ENCODE peak calls at places on chromosome 10, in eight cellular contexts. One of them, this sample, is unnamed.
A peak's percentile ranks its signal among the peaks of the same experiment; 100 is the strongest.

GRCh38 chr10:74207681-74208080 is 56.7 kb downstream of the ADK start:
- DNase-seq in Panc1: no peak
- DNase-seq in GM10248: no peak
- DNase-seq in CD4-positive, alpha-beta T cell: no peak
- DNase-seq in CD8-positive, alpha-beta T cell: no peak
- DNase-seq in BJ: no peak
- DNase-seq in sigmoid colon: no peak
- DNase-seq in mammary epithelial cell: no peak
- DNase-seq in this sample: no peak

GRCh38 chr10:128369101-128369650 is 243.0 kb upstream of the MKI67 start:
- DNase-seq in GM10248: no peak
- DNase-seq in BJ: no peak
- DNase-seq in mammary epithelial cell: no peak
- DNase-seq in sigmoid colon: no peak
- DNase-seq in CD8-positive, alpha-beta T cell: no peak
- DNase-seq in CD4-positive, alpha-beta T cell: no peak
- DNase-seq in Panc1: no peak
- DNase-seq in this sample: no peak

GRCh38 chr10:31999836-32000235 is 56.4 kb downstream of the KIF5B start:
- DNase-seq in BJ: no peak
- DNase-seq in sigmoid colon: no peak
- DNase-seq in Panc1: no peak
- DNase-seq in CD4-positive, alpha-beta T cell: no peak
- DNase-seq in CD8-positive, alpha-beta T cell: no peak
- DNase-seq in mammary epithelial cell: no peak
- DNase-seq in GM10248: no peak
- DNase-seq in this sample: no peak

GRCh38 chr10:120415709-120416330 is 41.2 kb upstream of the PLPP4 start:
- DNase-seq in CD4-positive, alpha-beta T cell: no peak
- DNase-seq in Panc1: no peak
- DNase-seq in CD8-positive, alpha-beta T cell: no peak
- DNase-seq in BJ: peak; percentile 64
- DNase-seq in mammary epithelial cell: peak; percentile 81
- DNase-seq in sigmoid colon: no peak
- DNase-seq in GM10248: no peak
- DNase-seq in this sample: peak; percentile 93

GRCh38 chr10:114902151-114902550 is 35.8 kb upstream of the TRUB1 start:
- DNase-seq in Panc1: no peak
- DNase-seq in mammary epithelial cell: no peak
- DNase-seq in sigmoid colon: no peak
- DNase-seq in BJ: peak; percentile 39
- DNase-seq in CD4-positive, alpha-beta T cell: no peak
- DNase-seq in GM10248: no peak
- DNase-seq in CD8-positive, alpha-beta T cell: no peak
- DNase-seq in this sample: peak; percentile 38

GRCh38 chr10:104795411-104795810 is 154.3 kb downstream of the SORCS3 start:
- DNase-seq in GM10248: no peak
- DNase-seq in sigmoid colon: no peak
- DNase-seq in BJ: no peak
- DNase-seq in Panc1: no peak
- DNase-seq in CD4-positive, alpha-beta T cell: no peak
- DNase-seq in mammary epithelial cell: no peak
- DNase-seq in CD8-positive, alpha-beta T cell: no peak
- DNase-seq in this sample: no peak

GRCh38 chr10:29922904-29923303 is 136.5 kb downstream of the JCAD start:
- DNase-seq in GM10248: no peak
- DNase-seq in CD4-positive, alpha-beta T cell: no peak
- DNase-seq in mammary epithelial cell: no peak
- DNase-seq in sigmoid colon: no peak
- DNase-seq in BJ: no peak
- DNase-seq in Panc1: no peak
- DNase-seq in CD8-positive, alpha-beta T cell: no peak
- DNase-seq in this sample: no peak

GRCh38 chr10:116978906-116979305 is 26.1 kb downstream of the SHTN1 start:
- DNase-seq in mammary epithelial cell: no peak
- DNase-seq in Panc1: no peak
- DNase-seq in BJ: no peak
- DNase-seq in CD4-positive, alpha-beta T cell: no peak
- DNase-seq in sigmoid colon: no peak
- DNase-seq in CD8-positive, alpha-beta T cell: no peak
- DNase-seq in GM10248: no peak
- DNase-seq in this sample: no peak

GRCh38 chr10:74227697-74228424 is 76.8 kb downstream of the ADK start:
- DNase-seq in CD4-positive, alpha-beta T cell: no peak
- DNase-seq in Panc1: no peak
- DNase-seq in GM10248: peak; percentile 28
- DNase-seq in CD8-positive, alpha-beta T cell: no peak
- DNase-seq in mammary epithelial cell: peak; percentile 75
- DNase-seq in BJ: no peak
- DNase-seq in sigmoid colon: no peak
- DNase-seq in this sample: peak; percentile 35

GRCh38 chr10:79003183-79004100 is 65.3 kb upstream of the ZMIZ1 start:
- DNase-seq in Panc1: no peak
- DNase-seq in GM10248: no peak
- DNase-seq in BJ: no peak
- DNase-seq in sigmoid colon: no peak
- DNase-seq in CD4-positive, alpha-beta T cell: no peak
- DNase-seq in CD8-positive, alpha-beta T cell: no peak
- DNase-seq in mammary epithelial cell: no peak
- DNase-seq in this sample: no peak

GRCh38 chr10:114022292-114022691 is 21.4 kb upstream of the ADRB1 start:
- DNase-seq in CD8-positive, alpha-beta T cell: no peak
- DNase-seq in CD4-positive, alpha-beta T cell: no peak
- DNase-seq in sigmoid colon: peak; percentile 72
- DNase-seq in mammary epithelial cell: no peak
- DNase-seq in BJ: no peak
- DNase-seq in Panc1: no peak
- DNase-seq in GM10248: no peak
- DNase-seq in this sample: no peak

GRCh38 chr10:58712982-58713381 is 200.3 kb downstream of the BICC1 start:
- DNase-seq in CD4-positive, alpha-beta T cell: no peak
- DNase-seq in BJ: no peak
- DNase-seq in mammary epithelial cell: no peak
- DNase-seq in GM10248: no peak
- DNase-seq in sigmoid colon: no peak
- DNase-seq in Panc1: no peak
- DNase-seq in CD8-positive, alpha-beta T cell: no peak
- DNase-seq in this sample: no peak

GRCh38 chr10:110845756-110846620 is 25.7 kb upstream of the PDCD4 start:
- DNase-seq in CD8-positive, alpha-beta T cell: no peak
- DNase-seq in CD4-positive, alpha-beta T cell: no peak
- DNase-seq in sigmoid colon: peak; percentile 44
- DNase-seq in BJ: no peak
- DNase-seq in GM10248: no peak
- DNase-seq in mammary epithelial cell: no peak
- DNase-seq in Panc1: no peak
- DNase-seq in this sample: no peak

GRCh38 chr10:77501846-77502251 is 135.8 kb downstream of the KCNMA1 start:
- DNase-seq in sigmoid colon: no peak
- DNase-seq in mammary epithelial cell: peak; percentile 43
- DNase-seq in CD8-positive, alpha-beta T cell: no peak
- DNase-seq in GM10248: no peak
- DNase-seq in Panc1: peak; percentile 74
- DNase-seq in BJ: no peak
- DNase-seq in CD4-positive, alpha-beta T cell: no peak
- DNase-seq in this sample: peak; percentile 55

GRCh38 chr10:97099868-97100267 is 85.9 kb downstream of the SLIT1 start:
- DNase-seq in sigmoid colon: no peak
- DNase-seq in mammary epithelial cell: no peak
- DNase-seq in Panc1: no peak
- DNase-seq in CD8-positive, alpha-beta T cell: no peak
- DNase-seq in BJ: no peak
- DNase-seq in GM10248: no peak
- DNase-seq in CD4-positive, alpha-beta T cell: no peak
- DNase-seq in this sample: no peak

GRCh38 chr10:29858352-29859267 is 200.8 kb downstream of the JCAD start:
- DNase-seq in GM10248: no peak
- DNase-seq in Panc1: peak; percentile 39
- DNase-seq in CD8-positive, alpha-beta T cell: no peak
- DNase-seq in mammary epithelial cell: peak; percentile 84
- DNase-seq in sigmoid colon: peak; percentile 91
- DNase-seq in BJ: peak; percentile 20
- DNase-seq in CD4-positive, alpha-beta T cell: no peak
- DNase-seq in this sample: peak; percentile 53

GRCh38 chr10:32163774-32164148 is 107.5 kb upstream of the KIF5B start:
- DNase-seq in CD4-positive, alpha-beta T cell: no peak
- DNase-seq in Panc1: no peak
- DNase-seq in mammary epithelial cell: no peak
- DNase-seq in CD8-positive, alpha-beta T cell: no peak
- DNase-seq in BJ: no peak
- DNase-seq in GM10248: no peak
- DNase-seq in sigmoid colon: no peak
- DNase-seq in this sample: no peak

GRCh38 chr10:52318136-52318810 is 4.2 kb downstream of the DKK1 start:
- DNase-seq in sigmoid colon: no peak
- DNase-seq in mammary epithelial cell: peak; percentile 31
- DNase-seq in GM10248: no peak
- DNase-seq in Panc1: no peak
- DNase-seq in CD4-positive, alpha-beta T cell: no peak
- DNase-seq in BJ: peak; percentile 29
- DNase-seq in CD8-positive, alpha-beta T cell: no peak
- DNase-seq in this sample: peak; percentile 71

GRCh38 chr10:47371629-47372485 is 12.2 kb downstream of the ZNF488 start:
- DNase-seq in GM10248: no peak
- DNase-seq in Panc1: no peak
- DNase-seq in BJ: no peak
- DNase-seq in sigmoid colon: no peak
- DNase-seq in CD4-positive, alpha-beta T cell: no peak
- DNase-seq in mammary epithelial cell: no peak
- DNase-seq in CD8-positive, alpha-beta T cell: no peak
- DNase-seq in this sample: no peak

GRCh38 chr10:47374611-47375536 is 9.2 kb downstream of the ZNF488 start:
- DNase-seq in CD4-positive, alpha-beta T cell: no peak
- DNase-seq in Panc1: no peak
- DNase-seq in mammary epithelial cell: no peak
- DNase-seq in GM10248: no peak
- DNase-seq in CD8-positive, alpha-beta T cell: no peak
- DNase-seq in sigmoid colon: no peak
- DNase-seq in BJ: no peak
- DNase-seq in this sample: peak; percentile 22

GRCh38 chr10:47370015-47370767 is 13.9 kb downstream of the ZNF488 start:
- DNase-seq in Panc1: no peak
- DNase-seq in CD8-positive, alpha-beta T cell: no peak
- DNase-seq in BJ: no peak
- DNase-seq in GM10248: no peak
- DNase-seq in CD4-positive, alpha-beta T cell: no peak
- DNase-seq in mammary epithelial cell: no peak
- DNase-seq in sigmoid colon: peak; percentile 28
- DNase-seq in this sample: no peak

GRCh38 chr10:47370878-47371277 is 13.2 kb downstream of the ZNF488 start:
- DNase-seq in sigmoid colon: no peak
- DNase-seq in CD8-positive, alpha-beta T cell: no peak
- DNase-seq in BJ: no peak
- DNase-seq in GM10248: no peak
- DNase-seq in mammary epithelial cell: no peak
- DNase-seq in Panc1: no peak
- DNase-seq in CD4-positive, alpha-beta T cell: no peak
- DNase-seq in this sample: no peak

GRCh38 chr10:47372726-47373125 is 11.4 kb downstream of the ZNF488 start:
- DNase-seq in CD8-positive, alpha-beta T cell: no peak
- DNase-seq in sigmoid colon: no peak
- DNase-seq in BJ: no peak
- DNase-seq in mammary epithelial cell: no peak
- DNase-seq in Panc1: no peak
- DNase-seq in GM10248: no peak
- DNase-seq in CD4-positive, alpha-beta T cell: no peak
- DNase-seq in this sample: no peak
- TF ChIP-seq CTCF in CD8-positive, alpha-beta T cell: no peak
- TF ChIP-seq CTCF in sigmoid colon: no peak
- TF ChIP-seq CTCF in BJ: no peak
- TF ChIP-seq CTCF in mammary epithelial cell: no peak
- TF ChIP-seq CTCF in Panc1: no peak
- TF ChIP-seq CTCF in GM10248: no peak
- TF ChIP-seq CTCF in CD4-positive, alpha-beta T cell: no peak
- TF ChIP-seq CTCF in this sample: no peak

DNA sequence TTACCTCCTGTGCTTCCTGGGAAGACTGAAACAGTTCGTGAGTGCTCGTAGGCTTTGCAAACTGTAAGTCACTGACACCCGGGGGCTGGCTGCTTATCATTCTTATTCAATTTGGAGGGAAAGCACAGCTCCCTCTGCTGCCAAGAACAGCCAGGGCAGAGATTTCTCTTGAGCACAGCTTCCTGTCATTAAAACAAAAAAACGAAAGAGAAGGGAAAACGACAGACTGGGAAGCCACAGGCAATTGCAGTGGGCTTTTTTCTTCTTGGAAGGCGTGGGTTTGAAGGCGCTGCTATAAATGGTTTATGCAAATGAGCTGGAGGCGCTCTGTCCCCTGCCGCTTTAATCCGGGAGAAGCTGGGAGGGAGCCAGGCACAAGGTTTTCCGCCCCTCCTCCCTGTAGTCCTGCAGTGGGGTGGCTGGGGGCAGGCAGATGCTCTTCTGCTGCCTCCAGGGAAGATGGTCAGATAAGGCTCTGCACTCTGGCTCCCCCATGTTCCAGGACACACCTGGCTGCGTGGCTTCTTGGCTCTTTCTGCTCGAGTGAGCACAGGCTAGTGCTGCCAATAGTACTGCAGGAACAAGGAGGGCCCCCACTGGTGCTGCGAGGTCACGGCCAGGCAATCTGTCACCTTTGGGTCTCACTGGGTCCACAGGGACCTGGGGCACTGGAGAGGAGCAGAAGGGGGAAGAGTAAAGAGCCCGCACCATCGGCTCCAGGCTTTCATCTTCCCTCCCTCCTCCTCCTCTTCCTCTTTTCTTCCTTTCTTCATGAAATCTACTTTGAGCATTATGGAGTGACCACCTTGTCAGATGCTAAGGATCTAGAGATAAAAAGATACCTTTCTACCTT is 49.5 kb downstream of the NEURL1 start:
- DNase-seq in Panc1: no peak
- DNase-seq in mammary epithelial cell: peak; percentile 25
- DNase-seq in CD4-positive, alpha-beta T cell: peak; percentile 12
- DNase-seq in CD8-positive, alpha-beta T cell: no peak
- DNase-seq in BJ: peak; percentile 18
- DNase-seq in sigmoid colon: no peak
- DNase-seq in GM10248: peak; percentile 50
- DNase-seq in this sample: peak; percentile 49
- TF ChIP-seq CTCF in Panc1: no peak
- TF ChIP-seq CTCF in mammary epithelial cell: peak; percentile 28
- TF ChIP-seq CTCF in CD4-positive, alpha-beta T cell: peak; percentile 43
- TF ChIP-seq CTCF in CD8-positive, alpha-beta T cell: peak; percentile 38
- TF ChIP-seq CTCF in BJ: peak; percentile 72
- TF ChIP-seq CTCF in sigmoid colon: no peak
- TF ChIP-seq CTCF in GM10248: peak; percentile 58
- TF ChIP-seq CTCF in this sample: peak; percentile 69

GRCh38 chr10:85735997-85736396 is 630.6 kb downstream of the GRID1 start:
- DNase-seq in sigmoid colon: no peak
- DNase-seq in Panc1: no peak
- DNase-seq in BJ: no peak
- DNase-seq in mammary epithelial cell: no peak
- DNase-seq in CD4-positive, alpha-beta T cell: no peak
- DNase-seq in CD8-positive, alpha-beta T cell: no peak
- DNase-seq in GM10248: no peak
- DNase-seq in this sample: no peak

GRCh38 chr10:85741626-85742300 is 624.8 kb downstream of the GRID1 start:
- DNase-seq in GM10248: peak; percentile 31
- DNase-seq in CD4-positive, alpha-beta T cell: no peak
- DNase-seq in Panc1: peak; percentile 10
- DNase-seq in BJ: no peak
- DNase-seq in sigmoid colon: no peak
- DNase-seq in CD8-positive, alpha-beta T cell: no peak
- DNase-seq in mammary epithelial cell: no peak
- DNase-seq in this sample: no peak
- TF ChIP-seq CTCF in GM10248: no peak
- TF ChIP-seq CTCF in CD4-positive, alpha-beta T cell: no peak
- TF ChIP-seq CTCF in Panc1: no peak
- TF ChIP-seq CTCF in BJ: no peak
- TF ChIP-seq CTCF in sigmoid colon: no peak
- TF ChIP-seq CTCF in CD8-positive, alpha-beta T cell: no peak
- TF ChIP-seq CTCF in mammary epithelial cell: no peak
- TF ChIP-seq CTCF in this sample: no peak

GRCh38 chr10:15898046-15898445 is 37.7 kb upstream of the MINDY3 start:
- DNase-seq in BJ: no peak
- DNase-seq in CD4-positive, alpha-beta T cell: no peak
- DNase-seq in sigmoid colon: no peak
- DNase-seq in mammary epithelial cell: peak; percentile 19
- DNase-seq in CD8-positive, alpha-beta T cell: no peak
- DNase-seq in Panc1: no peak
- DNase-seq in GM10248: no peak
- DNase-seq in this sample: peak; percentile 21
- TF ChIP-seq CTCF in BJ: peak; percentile 35
- TF ChIP-seq CTCF in CD4-positive, alpha-beta T cell: peak; percentile 19
- TF ChIP-seq CTCF in sigmoid colon: no peak
- TF ChIP-seq CTCF in mammary epithelial cell: peak; percentile 40
- TF ChIP-seq CTCF in CD8-positive, alpha-beta T cell: peak; percentile 31
- TF ChIP-seq CTCF in Panc1: peak; percentile 26
- TF ChIP-seq CTCF in GM10248: no peak
- TF ChIP-seq CTCF in this sample: peak; percentile 75